ENCODE peak calls at places on chromosome 19, in nine cellular contexts. I is OCI-LY7; M is endodermal cell; S is IMR-90; O is foreskin fibroblast; Y is CD8-positive, alpha-beta T cell; F is left lung; A is glutamatergic neuron; E is fibroblast of pulmonary artery. H is an unnamed sample.

GRCh38 chr19:492091-492531 is 4.2 kb upstream of the MADCAM1 start:
- DNase-seq in I (peak), M (peak), S (no peak), O (no peak), Y (no peak), F (no peak), A (peak), E (no peak), H (no peak)

GRCh38 chr19:33410915-33411401 is 37.4 kb downstream of the CEBPG start:
- DNase-seq in I (no peak), M (no peak), S (no peak), O (no peak), Y (no peak), F (no peak), A (no peak), E (no peak), H (no peak)

GRCh38 chr19:28425431-28425931 is 787.5 kb downstream of the UQCRFS1 start:
- DNase-seq in I (no peak), M (no peak), S (no peak), O (no peak), Y (no peak), F (no peak), A (no peak), E (peak), H (no peak)

GRCh38 chr19:29967623-29968022 is 25.6 kb downstream of the URI1 start:
- DNase-seq in I (no peak), M (no peak), S (peak), O (no peak), Y (no peak), F (no peak), A (no peak), E (peak), H (no peak)

GRCh38 chr19:9913237-9914000 is 22.9 kb downstream of the OLFM2 start:
- DNase-seq in I (no peak), M (peak), S (no peak), O (no peak), Y (no peak), F (no peak), A (peak), E (no peak), H (no peak)

GRCh38 chr19:720691-721160 is 12.0 kb downstream of the PALM start:
- DNase-seq in I (no peak), M (no peak), S (no peak), O (no peak), Y (no peak), F (no peak), A (peak), E (no peak), H (no peak)

GRCh38 chr19:13557756-13558398 is 51.6 kb upstream of the CACNA1A start:
- DNase-seq in I (peak), M (peak), S (no peak), O (no peak), Y (no peak), F (no peak), A (no peak), E (no peak), H (no peak)

GRCh38 chr19:18607222-18608101 is 863 bp upstream of the CRLF1 start:
- DNase-seq in I (no peak), M (peak), S (no peak), O (no peak), Y (no peak), F (no peak), A (no peak), E (no peak), H (no peak)

GRCh38 chr19:32404213-32404938 is 1.2 kb upstream of the DPY19L3 start:
- DNase-seq in I (no peak), M (peak), S (no peak), O (no peak), Y (no peak), F (no peak), A (peak), E (peak), H (no peak)

GRCh38 chr19:13781547-13781946 is 7.3 kb downstream of the C19orf53 start:
- DNase-seq in I (no peak), M (peak), S (peak), O (peak), Y (no peak), F (peak), A (peak), E (peak), H (peak)

GRCh38 chr19:17490411-17490810 is 20.1 kb downstream of the SLC27A1 start:
- DNase-seq in I (no peak), M (no peak), S (no peak), O (no peak), Y (no peak), F (no peak), A (no peak), E (no peak), H (no peak)

GRCh38 chr19:55703790-55704215 is 28.8 kb downstream of the EPN1 start:
- DNase-seq in I (peak), M (peak), S (no peak), O (peak), Y (no peak), F (no peak), A (peak), E (peak), H (peak)

GRCh38 chr19:10760268-10760944 is 42.5 kb downstream of the DNM2 start:
- DNase-seq in I (peak), M (no peak), S (no peak), O (peak), Y (no peak), F (no peak), A (no peak), E (no peak), H (no peak)

GRCh38 chr19:9720541-9720940 is 45.6 kb upstream of the ZNF562 start:
- DNase-seq in I (no peak), M (no peak), S (no peak), O (no peak), Y (no peak), F (no peak), A (peak), E (no peak), H (no peak)

DNA sequence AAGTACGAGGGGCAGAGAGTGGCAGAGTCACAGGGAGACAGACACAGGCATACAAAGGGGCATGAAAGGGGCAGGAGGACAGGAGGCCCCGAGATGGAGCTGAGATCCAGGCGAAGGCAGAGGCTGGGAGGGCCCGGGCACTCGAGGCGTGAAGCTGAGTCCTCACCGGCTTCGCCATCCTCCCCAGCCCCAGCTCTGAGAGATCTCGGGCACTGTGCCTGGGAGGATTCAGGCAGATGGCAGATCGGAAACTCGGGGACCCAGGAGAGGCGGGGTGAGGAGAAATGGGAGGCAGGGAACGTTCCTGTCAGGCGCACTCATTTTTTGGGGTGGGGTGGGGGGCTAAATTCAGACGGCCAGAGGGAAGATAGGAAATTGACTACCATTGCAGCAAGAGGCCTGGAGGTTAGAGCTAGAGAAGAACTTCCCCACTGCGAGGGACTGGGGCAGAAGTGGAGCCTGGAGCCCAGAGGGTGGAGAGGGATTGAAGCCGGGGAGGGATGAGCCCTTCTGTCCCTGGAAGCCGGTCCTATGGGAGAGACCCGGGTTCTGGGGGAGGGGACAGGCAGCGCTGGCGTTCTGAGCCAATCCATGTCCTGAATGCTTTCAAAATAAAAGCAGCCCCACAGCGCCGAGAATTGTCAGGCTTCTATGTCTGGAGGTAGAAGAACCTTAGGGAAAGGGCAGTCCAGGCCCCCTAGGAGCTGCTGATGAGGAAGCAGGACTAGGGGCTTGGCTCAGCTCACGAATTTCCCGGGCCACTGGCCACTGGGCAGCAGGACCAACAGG is 12.6 kb downstream of the LRRC4B start:
- DNase-seq in I (no peak), M (peak), S (no peak), O (no peak), Y (no peak), F (no peak), A (peak), E (peak), H (no peak)
- TF ChIP-seq CTCF in I (no peak), M (no peak), S (no peak), O (no peak), Y (no peak), F (no peak), A (no peak), E (no peak), H (no peak)

DNA sequence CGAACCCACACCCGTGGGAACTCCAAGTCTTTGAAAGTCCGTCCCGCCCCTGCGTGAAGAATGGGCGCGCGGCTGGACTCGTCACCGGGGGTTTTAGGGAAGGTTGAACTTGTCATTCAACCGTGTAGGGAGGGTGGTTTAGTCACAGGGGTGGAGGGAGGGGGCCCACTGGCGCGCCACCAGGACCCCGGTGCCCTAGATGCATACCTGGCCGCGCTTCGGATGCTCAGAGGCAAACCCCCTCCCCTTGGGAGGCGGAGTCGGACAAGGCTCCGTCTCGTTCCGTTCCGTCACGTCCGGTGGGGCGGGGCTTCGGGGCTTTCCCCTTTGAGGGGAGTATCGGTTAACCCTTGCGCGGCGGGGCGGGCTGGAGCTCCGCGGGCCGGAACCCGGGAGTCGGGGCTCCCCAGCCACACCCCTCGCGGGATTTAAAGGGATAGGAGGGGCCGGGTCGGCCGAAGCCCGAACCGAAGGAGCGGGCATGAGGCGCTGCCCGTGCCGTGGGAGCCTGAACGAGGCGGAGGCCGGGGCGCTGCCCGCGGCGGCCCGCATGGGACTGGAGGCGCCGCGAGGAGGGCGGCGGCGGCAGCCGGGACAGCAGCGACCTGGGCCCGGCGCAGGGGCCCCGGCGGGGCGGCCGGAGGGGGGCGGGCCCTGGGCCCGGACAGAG is at the start of the genes COQ8B and ITPKC:
- DNase-seq in I (peak), M (peak), S (peak), O (peak), Y (peak), F (peak), A (peak), E (peak), H (peak)
- TF ChIP-seq CTCF in I (no peak), M (peak), S (peak), O (no peak), Y (no peak), F (peak), A (no peak), E (no peak), H (no peak)

GRCh38 chr19:7921955-7922840 is 2.1 kb downstream of the SNAPC2 start:
- DNase-seq in I (no peak), M (no peak), S (no peak), O (no peak), Y (no peak), F (no peak), A (peak), E (no peak), H (no peak)
- TF ChIP-seq CTCF in I (no peak), M (peak), S (no peak), O (no peak), Y (no peak), F (no peak), A (no peak), E (no peak), H (no peak)

GRCh38 chr19:47027586-47028371 is 8.1 kb downstream of the NPAS1 start:
- DNase-seq in I (no peak), M (no peak), S (no peak), O (no peak), Y (no peak), F (no peak), A (no peak), E (no peak), H (no peak)
- TF ChIP-seq CTCF in I (no peak), M (no peak), S (no peak), O (no peak), Y (no peak), F (no peak), A (no peak), E (no peak), H (no peak)

GRCh38 chr19:48636859-48637448 is at the start of gene DBP:
- DNase-seq in I (no peak), M (peak), S (no peak), O (no peak), Y (no peak), F (peak), A (peak), E (no peak), H (no peak)
- TF ChIP-seq CTCF in I (peak), M (peak), S (no peak), O (no peak), Y (no peak), F (no peak), A (no peak), E (no peak), H (peak)